ENCODE peak calls at places on chromosomes 3 and 15, in four cellular contexts. One of them, this sample, is unnamed.
A peak's percentile ranks its signal among the peaks of the same experiment; 100 is the strongest.

GRCh38 chr15:101314726-101315125 is 19.7 kb upstream of the SNRPA1 start:
- DNase-seq in type B pancreatic cell: no peak
- DNase-seq in GM13977: no peak
- DNase-seq in lower lobe of right lung: no peak
- DNase-seq in this sample: no peak

GRCh38 chr3:187783098-187783497 is 37.8 kb upstream of the BCL6 start:
- DNase-seq in lower lobe of right lung: peak; percentile 48
- DNase-seq in type B pancreatic cell: no peak
- DNase-seq in GM13977: no peak
- DNase-seq in this sample: no peak

GRCh38 chr3:24583004-24583403 is 88.4 kb upstream of the THRB start:
- DNase-seq in GM13977: no peak
- DNase-seq in lower lobe of right lung: no peak
- DNase-seq in type B pancreatic cell: no peak
- DNase-seq in this sample: no peak

GRCh38 chr15:34161329-34161953 is 48.5 kb downstream of the KATNBL1 start:
- DNase-seq in lower lobe of right lung: no peak
- DNase-seq in GM13977: no peak
- DNase-seq in type B pancreatic cell: no peak
- DNase-seq in this sample: no peak

GRCh38 chr15:92819312-92820232 is 80.6 kb upstream of the CHD2 start:
- DNase-seq in lower lobe of right lung: no peak
- DNase-seq in type B pancreatic cell: no peak
- DNase-seq in GM13977: no peak
- DNase-seq in this sample: no peak

GRCh38 chr15:50280271-50280670 is 14.7 kb upstream of the HDC start:
- DNase-seq in lower lobe of right lung: no peak
- DNase-seq in type B pancreatic cell: no peak
- DNase-seq in GM13977: no peak
- DNase-seq in this sample: no peak

GRCh38 chr3:138935505-138935863 is 11.5 kb downstream of the FOXL2 start:
- DNase-seq in type B pancreatic cell: no peak
- DNase-seq in lower lobe of right lung: no peak
- DNase-seq in GM13977: no peak
- DNase-seq in this sample: no peak

GRCh38 chr3:126434931-126435411 is 40.3 kb downstream of the CFAP100 start:
- DNase-seq in GM13977: no peak
- DNase-seq in type B pancreatic cell: no peak
- DNase-seq in lower lobe of right lung: no peak
- DNase-seq in this sample: no peak

GRCh38 chr3:194682651-194683310 is 2.9 kb upstream of the FAM43A start:
- DNase-seq in GM13977: peak; percentile 85
- DNase-seq in lower lobe of right lung: peak; percentile 60
- DNase-seq in type B pancreatic cell: peak; percentile 83
- DNase-seq in this sample: peak; percentile 81

GRCh38 chr15:30990451-30991300 is 752 bp downstream of the MTMR10 start:
- DNase-seq in type B pancreatic cell: no peak
- DNase-seq in GM13977: peak; percentile 28
- DNase-seq in lower lobe of right lung: no peak
- DNase-seq in this sample: peak; percentile 24

GRCh38 chr3:158845748-158846350 is 44.0 kb downstream of the MFSD1 start:
- DNase-seq in type B pancreatic cell: no peak
- DNase-seq in lower lobe of right lung: no peak
- DNase-seq in GM13977: peak; percentile 60
- DNase-seq in this sample: peak; percentile 64

GRCh38 chr15:91967935-91968605 is 114.6 kb downstream of the SLCO3A1 start:
- DNase-seq in lower lobe of right lung: no peak
- DNase-seq in GM13977: no peak
- DNase-seq in type B pancreatic cell: no peak
- DNase-seq in this sample: no peak

GRCh38 chr3:37766220-37766605 is 95.5 kb upstream of the CTDSPL start:
- DNase-seq in lower lobe of right lung: no peak
- DNase-seq in type B pancreatic cell: no peak
- DNase-seq in GM13977: no peak
- DNase-seq in this sample: no peak

GRCh38 chr15:85792872-85793621 is 1.7 kb downstream of the KLHL25 start:
- DNase-seq in GM13977: no peak
- DNase-seq in lower lobe of right lung: no peak
- DNase-seq in type B pancreatic cell: no peak
- DNase-seq in this sample: no peak

GRCh38 chr3:40899286-40899712 is 300.0 kb upstream of the CTNNB1 start:
- DNase-seq in GM13977: no peak
- DNase-seq in type B pancreatic cell: no peak
- DNase-seq in lower lobe of right lung: no peak
- DNase-seq in this sample: no peak

GRCh38 chr3:156509209-156510174 is 45.4 kb downstream of the SSR3 start:
- DNase-seq in type B pancreatic cell: no peak
- DNase-seq in lower lobe of right lung: no peak
- DNase-seq in GM13977: peak; percentile 68
- DNase-seq in this sample: peak; percentile 71

GRCh38 chr3:38070013-38070412 is 31.0 kb downstream of the DLEC1 start:
- DNase-seq in type B pancreatic cell: no peak
- DNase-seq in GM13977: no peak
- DNase-seq in lower lobe of right lung: no peak
- DNase-seq in this sample: no peak

GRCh38 chr3:190322604-190323240 is 476 bp upstream of the CLDN1 start:
- DNase-seq in GM13977: no peak
- DNase-seq in type B pancreatic cell: no peak
- DNase-seq in lower lobe of right lung: peak; percentile 29
- DNase-seq in this sample: peak; percentile 18
- TF ChIP-seq CTCF in GM13977: no peak
- TF ChIP-seq CTCF in type B pancreatic cell: peak; percentile 36
- TF ChIP-seq CTCF in lower lobe of right lung: peak; percentile 12
- TF ChIP-seq CTCF in this sample: no peak

GRCh38 chr3:32022947-32023346 is 41.4 kb downstream of the ZNF860 start:
- DNase-seq in type B pancreatic cell: no peak
- DNase-seq in GM13977: no peak
- DNase-seq in lower lobe of right lung: no peak
- DNase-seq in this sample: no peak

GRCh38 chr3:32021748-32022147 is 40.2 kb downstream of the ZNF860 start:
- DNase-seq in lower lobe of right lung: no peak
- DNase-seq in GM13977: no peak
- DNase-seq in type B pancreatic cell: no peak
- DNase-seq in this sample: no peak

GRCh38 chr3:32018723-32019564 is 37.4 kb downstream of the ZNF860 start:
- DNase-seq in lower lobe of right lung: no peak
- DNase-seq in type B pancreatic cell: no peak
- DNase-seq in GM13977: peak; percentile 34
- DNase-seq in this sample: peak; percentile 44

GRCh38 chr3:32026583-32026982 is 45.0 kb downstream of the ZNF860 start:
- DNase-seq in type B pancreatic cell: no peak
- DNase-seq in lower lobe of right lung: no peak
- DNase-seq in GM13977: no peak
- DNase-seq in this sample: no peak

DNA sequence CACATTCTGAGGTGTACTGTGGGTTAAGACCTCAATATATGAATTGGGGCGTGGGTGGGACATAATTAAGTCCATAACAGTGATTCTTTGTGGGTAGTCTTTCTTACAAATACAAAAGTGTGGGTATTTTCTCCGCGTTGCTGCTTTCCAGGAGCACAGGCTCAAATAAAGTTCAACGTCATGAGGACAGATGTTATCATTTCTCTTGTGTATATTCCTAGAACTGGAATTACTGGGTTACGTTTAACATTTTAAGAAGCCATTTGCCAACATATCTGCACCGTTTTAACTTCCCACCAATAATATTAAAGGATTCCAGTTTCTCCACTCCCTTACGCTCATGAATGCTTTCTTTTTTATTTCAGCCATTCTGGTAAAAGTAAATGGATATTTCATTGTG is 39.6 kb downstream of the ZNF860 start:
- DNase-seq in lower lobe of right lung: no peak
- DNase-seq in GM13977: no peak
- DNase-seq in type B pancreatic cell: no peak
- DNase-seq in this sample: no peak
- TF ChIP-seq CTCF in lower lobe of right lung: no peak
- TF ChIP-seq CTCF in GM13977: no peak
- TF ChIP-seq CTCF in type B pancreatic cell: no peak
- TF ChIP-seq CTCF in this sample: no peak

GRCh38 chr15:64205202-64205601 is 42.4 kb upstream of the PPIB start:
- DNase-seq in GM13977: no peak
- DNase-seq in type B pancreatic cell: no peak
- DNase-seq in lower lobe of right lung: no peak
- DNase-seq in this sample: no peak

GRCh38 chr15:64213646-64214045 is 50.8 kb upstream of the PPIB start:
- DNase-seq in type B pancreatic cell: no peak
- DNase-seq in lower lobe of right lung: no peak
- DNase-seq in GM13977: no peak
- DNase-seq in this sample: no peak

GRCh38 chr15:64211696-64212095 is 48.9 kb upstream of the PPIB start:
- DNase-seq in GM13977: no peak
- DNase-seq in lower lobe of right lung: no peak
- DNase-seq in type B pancreatic cell: no peak
- DNase-seq in this sample: no peak

DNA sequence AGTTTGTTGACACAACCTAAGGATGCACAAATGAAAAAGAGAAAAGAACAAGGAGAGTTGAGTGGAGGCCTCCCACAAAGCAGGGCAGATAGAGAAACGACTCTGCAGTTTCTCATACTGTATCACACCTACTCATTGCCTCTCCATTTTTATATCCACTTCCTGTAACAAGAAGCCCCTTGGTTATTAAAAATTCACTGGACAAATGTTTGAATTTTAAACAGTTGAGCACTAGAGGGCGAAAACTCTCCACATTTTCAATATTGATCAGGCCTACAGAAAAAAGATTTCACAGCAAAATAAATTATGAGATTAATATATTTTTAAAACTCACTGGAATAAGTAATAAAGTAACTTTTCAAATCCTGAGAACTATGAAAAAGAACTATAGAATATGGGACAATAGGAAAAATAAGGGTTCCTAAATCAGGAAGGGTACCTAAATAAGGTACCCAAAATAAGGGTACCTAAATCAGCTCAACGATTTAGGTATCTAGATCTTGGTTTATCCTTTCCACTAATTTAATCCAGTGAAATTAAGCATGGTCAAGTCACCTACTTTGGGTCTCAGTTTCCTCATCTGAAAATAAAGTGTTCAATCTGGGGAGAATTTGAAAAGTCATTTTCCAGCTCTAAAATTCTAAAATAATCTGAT is 47.0 kb upstream of the PPIB start:
- DNase-seq in GM13977: peak; percentile 31
- DNase-seq in lower lobe of right lung: no peak
- DNase-seq in type B pancreatic cell: no peak
- DNase-seq in this sample: peak; percentile 45
- TF ChIP-seq CTCF in GM13977: peak; percentile 41
- TF ChIP-seq CTCF in lower lobe of right lung: peak; percentile 37
- TF ChIP-seq CTCF in type B pancreatic cell: peak; percentile 75
- TF ChIP-seq CTCF in this sample: peak; percentile 36

GRCh38 chr3:44712455-44713075 is at the start of gene ZNF502:
- DNase-seq in type B pancreatic cell: no peak
- DNase-seq in GM13977: peak; percentile 62
- DNase-seq in lower lobe of right lung: peak; percentile 89
- DNase-seq in this sample: no peak
- TF ChIP-seq CTCF in type B pancreatic cell: no peak
- TF ChIP-seq CTCF in GM13977: peak; percentile 0
- TF ChIP-seq CTCF in lower lobe of right lung: peak; percentile 41
- TF ChIP-seq CTCF in this sample: no peak

This sample was measured in GM13976.